ENCODE peak calls at places on chromosomes 11 and 22, in five cellular contexts. One of them, this sample, is unnamed.

GRCh38 chr22:35589071-35589735 is 27.9 kb downstream of the MB start:
- DNase-seq in iPS-NIHi11: no peak
- DNase-seq in esophagus squamous epithelium: no peak
- DNase-seq in tibial nerve: peak; percentile 5
- DNase-seq in left kidney: no peak
- DNase-seq in this sample: no peak

GRCh38 chr22:19619144-19620009 is 94.9 kb upstream of the SEPTIN5 start:
- DNase-seq in iPS-NIHi11: no peak
- DNase-seq in esophagus squamous epithelium: no peak
- DNase-seq in tibial nerve: no peak
- DNase-seq in left kidney: no peak
- DNase-seq in this sample: no peak

GRCh38 chr11:78261367-78261766 is 72.6 kb downstream of the USP35 start:
- DNase-seq in iPS-NIHi11: no peak
- DNase-seq in esophagus squamous epithelium: no peak
- DNase-seq in tibial nerve: no peak
- DNase-seq in left kidney: peak; percentile 30
- DNase-seq in this sample: no peak

GRCh38 chr22:24067587-24068376 is 56.7 kb downstream of the CABIN1 start:
- DNase-seq in iPS-NIHi11: no peak
- DNase-seq in esophagus squamous epithelium: no peak
- DNase-seq in tibial nerve: no peak
- DNase-seq in left kidney: no peak
- DNase-seq in this sample: no peak

GRCh38 chr22:21902296-21903087 is 35.0 kb upstream of the MAPK1 start:
- DNase-seq in iPS-NIHi11: no peak
- DNase-seq in esophagus squamous epithelium: no peak
- DNase-seq in tibial nerve: no peak
- DNase-seq in left kidney: peak; percentile 8
- DNase-seq in this sample: no peak

GRCh38 chr11:15468471-15468870 is 353.7 kb downstream of the INSC start:
- DNase-seq in iPS-NIHi11: no peak
- DNase-seq in esophagus squamous epithelium: no peak
- DNase-seq in tibial nerve: no peak
- DNase-seq in left kidney: no peak
- DNase-seq in this sample: no peak

GRCh38 chr11:118295834-118296454 is 8.6 kb upstream of the CD3E start:
- DNase-seq in iPS-NIHi11: peak; percentile 44
- DNase-seq in esophagus squamous epithelium: no peak
- DNase-seq in tibial nerve: no peak
- DNase-seq in left kidney: peak; percentile 26
- DNase-seq in this sample: no peak

GRCh38 chr22:29114392-29114791 is 41.6 kb downstream of the KREMEN1 start:
- DNase-seq in iPS-NIHi11: no peak
- DNase-seq in esophagus squamous epithelium: no peak
- DNase-seq in tibial nerve: no peak
- DNase-seq in left kidney: no peak
- DNase-seq in this sample: no peak

GRCh38 chr11:116420770-116421528 is 351.8 kb downstream of the BUD13 start:
- DNase-seq in iPS-NIHi11: no peak
- DNase-seq in esophagus squamous epithelium: no peak
- DNase-seq in tibial nerve: no peak
- DNase-seq in left kidney: no peak
- DNase-seq in this sample: no peak

GRCh38 chr11:44805152-44805461 is 78.3 kb downstream of the TSPAN18 start:
- DNase-seq in iPS-NIHi11: no peak
- DNase-seq in esophagus squamous epithelium: no peak
- DNase-seq in tibial nerve: no peak
- DNase-seq in left kidney: no peak
- DNase-seq in this sample: no peak

GRCh38 chr11:114291847-114292680 is 4.1 kb upstream of the NNMT start:
- DNase-seq in iPS-NIHi11: no peak
- DNase-seq in esophagus squamous epithelium: no peak
- DNase-seq in tibial nerve: no peak
- DNase-seq in left kidney: no peak
- DNase-seq in this sample: no peak

GRCh38 chr22:31150615-31151014 is 9.4 kb upstream of the RNF185 start:
- DNase-seq in iPS-NIHi11: no peak
- DNase-seq in esophagus squamous epithelium: no peak
- DNase-seq in tibial nerve: no peak
- DNase-seq in left kidney: no peak
- DNase-seq in this sample: no peak

GRCh38 chr11:86488553-86488952 is 113.9 kb downstream of the CCDC81 start:
- DNase-seq in iPS-NIHi11: peak; percentile 19
- DNase-seq in esophagus squamous epithelium: no peak
- DNase-seq in tibial nerve: no peak
- DNase-seq in left kidney: peak; percentile 31
- DNase-seq in this sample: no peak

GRCh38 chr11:131977231-131977630 is 606.8 kb downstream of the NTM start:
- DNase-seq in iPS-NIHi11: peak; percentile 19
- DNase-seq in esophagus squamous epithelium: no peak
- DNase-seq in tibial nerve: no peak
- DNase-seq in left kidney: no peak
- DNase-seq in this sample: no peak

GRCh38 chr22:43529461-43529860 is 117.6 kb downstream of the MPPED1 start:
- DNase-seq in iPS-NIHi11: no peak
- DNase-seq in esophagus squamous epithelium: no peak
- DNase-seq in tibial nerve: no peak
- DNase-seq in left kidney: no peak
- DNase-seq in this sample: no peak

GRCh38 chr11:35618497-35619029 is 303 bp downstream of the FJX1 start:
- DNase-seq in iPS-NIHi11: peak; percentile 54
- DNase-seq in esophagus squamous epithelium: no peak
- DNase-seq in tibial nerve: no peak
- DNase-seq in left kidney: peak; percentile 75
- DNase-seq in this sample: no peak

GRCh38 chr11:69644071-69644961 is 3.4 kb downstream of the CCND1 start:
- DNase-seq in iPS-NIHi11: no peak
- DNase-seq in esophagus squamous epithelium: no peak
- DNase-seq in tibial nerve: peak; percentile 25
- DNase-seq in left kidney: peak; percentile 84
- DNase-seq in this sample: no peak

This sample was measured in thoracic aorta.